ENCODE peak calls at places on chromosomes 6 and 20, in four cellular contexts. W is Panc1, S is upper lobe of left lung, T is DND-41. M is an unnamed sample.

GRCh38 chr20:25486377-25486776 is 78.9 kb downstream of the GINS1 start:
- DNase-seq in T (peak; percentile 97), W (no peak), S (peak; percentile 44), M (no peak)

GRCh38 chr20:33415948-33416347 is 14.6 kb upstream of the CDK5RAP1 start:
- DNase-seq in W (no peak), T (no peak), S (no peak), M (no peak)

GRCh38 chr6:8402546-8402945 is 32.8 kb downstream of the SLC35B3 start:
- DNase-seq in W (no peak), T (no peak), S (no peak), M (no peak)

GRCh38 chr6:106546322-106547052 is 82.8 kb downstream of the RTN4IP1 start:
- DNase-seq in S (no peak), W (peak; percentile 90), T (no peak), M (peak; percentile 67)

GRCh38 chr6:32133786-32134185 is 3.7 kb upstream of the FKBPL start:
- DNase-seq in S (no peak), W (no peak), T (no peak), M (no peak)

GRCh38 chr20:14444106-14444505 is 106.7 kb upstream of the FLRT3 start:
- DNase-seq in W (no peak), S (no peak), T (no peak), M (no peak)

GRCh38 chr6:6723316-6723715 is 134.8 kb downstream of the LY86 start:
- DNase-seq in W (no peak), S (no peak), T (no peak), M (no peak)

GRCh38 chr6:134813146-134813545 is 136.8 kb downstream of the ALDH8A1 start:
- DNase-seq in W (no peak), T (no peak), S (no peak), M (no peak)

GRCh38 chr20:50478162-50479036 is 31.8 kb upstream of the PTPN1 start:
- DNase-seq in S (peak; percentile 48), T (peak; percentile 77), W (no peak), M (no peak)

GRCh38 chr20:37897008-37897548 is 5.8 kb upstream of the VSTM2L start:
- DNase-seq in W (no peak), T (no peak), S (peak; percentile 28), M (no peak)

GRCh38 chr6:139858444-139858843 is 484.0 kb upstream of the CITED2 start:
- DNase-seq in S (no peak), W (no peak), T (no peak), M (no peak)

GRCh38 chr6:1789092-1789491 is 179.4 kb downstream of the FOXC1 start:
- DNase-seq in T (no peak), S (no peak), W (no peak), M (no peak)

GRCh38 chr20:24916412-24916811 is 32.7 kb upstream of the CST7 start:
- DNase-seq in S (no peak), W (no peak), T (no peak), M (no peak)

GRCh38 chr6:111685506-111685905 is 79.8 kb upstream of the TRAF3IP2 start:
- DNase-seq in T (no peak), S (no peak), W (no peak), M (no peak)

GRCh38 chr6:17381429-17382147 is 11.8 kb upstream of the CAP2 start:
- DNase-seq in W (no peak), S (no peak), T (no peak), M (no peak)

GRCh38 chr6:36678488-36679042 is at the start of gene CDKN1A:
- DNase-seq in W (no peak), S (peak; percentile 98), T (peak; percentile 79), M (peak; percentile 69)

GRCh38 chr20:53495357-53495756 is 98.3 kb downstream of the ZNF217 start:
- DNase-seq in T (no peak), S (no peak), W (no peak), M (no peak)

GRCh38 chr6:89675949-89676753 is 37.6 kb upstream of the LYRM2 start:
- DNase-seq in S (no peak), T (no peak), W (no peak), M (no peak)

GRCh38 chr6:165854061-165854862 is 191.2 kb upstream of the PDE10A start:
- DNase-seq in S (peak; percentile 69), T (no peak), W (no peak), M (no peak)

GRCh38 chr20:46299078-46299477 is 9.2 kb downstream of the CDH22 start:
- DNase-seq in W (no peak), T (no peak), S (no peak), M (no peak)

GRCh38 chr20:18001131-18001921 is 32.5 kb downstream of the MGME1 start:
- DNase-seq in T (no peak), W (no peak), S (no peak), M (no peak)

GRCh38 chr20:7155282-7155681 is 387.8 kb downstream of the BMP2 start:
- DNase-seq in W (no peak), T (no peak), S (no peak), M (no peak)

GRCh38 chr20:46970937-46971630 is 76.4 kb downstream of the EYA2 start:
- DNase-seq in S (no peak), T (no peak), W (peak; percentile 32), M (no peak)

GRCh38 chr20:62712606-62713005 is 4.0 kb downstream of the NTSR1 start:
- DNase-seq in T (no peak), W (no peak), S (peak; percentile 46), M (no peak)
- H3K27me3 ChIP-seq in T (peaks cover 8% of the 10 kb centered on the region), W (no peaks in the 10 kb centered on the region), S (peaks cover 10% of the 10 kb centered on the region), M (peaks cover 48% of the 10 kb centered on the region)

GRCh38 chr20:3541887-3542721 is 71.3 kb downstream of the ATRN start:
- DNase-seq in W (no peak), S (no peak), T (no peak), M (no peak)

GRCh38 chr20:3545401-3545925 is 74.6 kb downstream of the ATRN start:
- DNase-seq in W (no peak), S (no peak), T (no peak), M (no peak)

GRCh38 chr20:3547906-3548305 is 77.1 kb downstream of the ATRN start:
- DNase-seq in S (no peak), T (no peak), W (no peak), M (no peak)

GRCh38 chr20:3539708-3540107 is 68.9 kb downstream of the ATRN start:
- DNase-seq in S (no peak), T (no peak), W (no peak), M (no peak)

DNA sequence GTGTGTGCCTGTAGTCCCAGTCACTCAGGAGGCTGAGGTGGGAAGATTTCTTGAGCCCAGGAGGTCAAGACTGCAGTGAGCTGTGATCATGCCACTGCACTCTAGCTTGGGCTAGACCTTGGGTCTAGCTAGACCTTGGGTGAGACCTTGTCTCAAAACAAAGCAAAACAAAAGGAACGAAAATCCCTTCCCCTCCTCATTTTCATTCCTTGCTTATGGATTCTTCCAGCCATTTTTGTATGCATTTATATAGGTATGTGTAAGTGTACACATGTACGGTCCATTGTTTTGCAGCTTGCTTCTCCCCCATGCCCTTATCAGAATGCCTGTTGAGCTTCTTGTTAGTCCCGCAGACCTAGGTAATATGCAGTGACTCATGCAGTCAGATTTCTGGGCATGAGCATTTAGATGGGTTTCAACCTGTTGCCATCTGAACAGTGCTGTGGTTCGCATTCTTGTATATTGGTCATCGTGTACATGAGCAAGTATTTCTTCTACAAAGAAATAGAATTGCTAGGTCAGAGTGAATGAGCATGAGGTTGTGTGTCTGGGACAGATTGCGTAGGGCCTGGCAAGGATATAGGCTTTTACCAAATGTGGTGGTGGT is 73.2 kb downstream of the ATRN start:
- DNase-seq in T (no peak), S (no peak), W (no peak), M (peak; percentile 48)
- TF ChIP-seq CTCF in T (no peak), S (no peak), W (no peak), M (no peak)

DNA sequence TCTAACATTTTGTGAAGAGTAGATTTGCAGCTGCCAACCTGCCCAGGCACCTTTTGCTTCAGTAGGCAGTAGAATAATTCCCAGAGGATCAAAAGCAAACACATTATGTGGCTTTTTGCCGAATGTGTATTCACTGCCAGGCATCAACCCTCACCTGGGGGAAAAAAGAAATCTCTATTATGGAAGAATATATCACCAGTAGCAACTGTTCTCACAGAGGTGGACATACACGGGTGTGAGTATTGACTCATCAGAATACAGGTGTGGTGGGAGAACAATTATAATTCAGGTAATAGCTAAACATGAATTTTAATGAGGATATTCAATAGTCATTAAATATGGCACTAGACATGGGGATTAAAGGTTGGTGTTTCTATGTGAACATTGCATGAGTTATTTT is 910.7 kb downstream of the TFAP2A start:
- DNase-seq in S (no peak), T (no peak), W (no peak), M (no peak)
- H3K27me3 ChIP-seq in S (no peaks in the 10 kb centered on the region), T (no peaks in the 10 kb centered on the region), W (no peaks in the 10 kb centered on the region), M (no peaks in the 10 kb centered on the region)

DNA sequence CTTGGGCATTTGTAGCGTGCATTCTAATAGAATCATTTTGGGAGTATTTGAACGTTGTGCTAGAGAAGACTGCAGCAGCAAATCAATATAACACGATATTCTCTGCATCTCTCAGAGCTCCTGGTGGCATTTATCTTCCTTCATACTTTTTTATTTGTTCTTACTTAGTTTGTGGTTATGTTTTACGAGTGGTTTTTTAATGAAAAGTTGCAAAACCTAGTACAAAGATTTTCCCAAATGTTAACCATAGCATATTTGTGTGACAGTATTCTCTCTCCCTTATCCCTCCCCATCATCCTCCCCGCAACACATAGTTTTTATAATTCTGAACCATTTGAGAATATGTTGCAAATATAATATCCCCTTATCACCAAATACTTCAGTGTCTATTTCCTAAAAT is 50.4 kb downstream of the JARID2 start:
- DNase-seq in T (no peak), S (no peak), W (no peak), M (no peak)
- TF ChIP-seq CTCF in T (no peak), S (no peak), W (no peak), M (no peak)

DNA sequence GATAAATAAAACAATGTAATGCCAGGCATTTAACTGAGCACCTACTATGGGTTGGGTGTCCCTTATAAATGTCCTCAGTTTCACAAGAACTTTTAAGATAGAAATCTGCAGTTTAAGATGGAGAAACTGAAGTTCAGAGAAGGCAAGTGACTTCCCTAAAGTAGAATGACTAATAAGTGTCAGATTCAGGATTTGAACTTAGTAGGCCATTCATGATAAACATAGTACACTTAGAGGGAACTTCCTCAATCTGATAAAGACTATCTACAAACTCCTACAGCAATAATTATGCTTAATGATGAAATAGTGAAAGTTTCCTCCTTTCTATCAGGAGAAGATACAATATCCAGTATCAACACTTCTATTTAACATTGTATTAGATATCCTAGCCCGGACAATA is 43.9 kb downstream of the NCR2 start:
- DNase-seq in T (no peak), W (no peak), S (no peak), M (no peak)
- H3K27me3 ChIP-seq in T (no peaks in the 10 kb centered on the region), W (peaks cover 22% of the 10 kb centered on the region), S (no peaks in the 10 kb centered on the region), M (peaks cover 39% of the 10 kb centered on the region)

GRCh38 chr6:44265003-44265842 is at the start of gene NFKBIE:
- DNase-seq in T (peak; percentile 89), S (peak; percentile 99), W (no peak), M (peak; percentile 74)
- TF ChIP-seq CTCF in T (peak; percentile 76), S (no peak), W (peak; percentile 69), M (peak; percentile 31)

GRCh38 chr20:21106171-21106694 is at the start of gene LINC00237:
- DNase-seq in S (peak; percentile 68), W (no peak), T (no peak), M (no peak)

GRCh38 chr20:21103582-21104465 is 2.3 kb downstream of the LINC00237 start:
- DNase-seq in T (no peak), W (no peak), S (peak; percentile 41), M (no peak)

GRCh38 chr20:21104921-21105320 is 1.2 kb downstream of the LINC00237 start:
- DNase-seq in W (no peak), T (no peak), S (peak; percentile 36), M (no peak)

GRCh38 chr20:21104466-21104761 is 1.7 kb downstream of the LINC00237 start:
- DNase-seq in T (no peak), W (no peak), S (peak; percentile 29), M (no peak)

GRCh38 chr20:21105429-21106170 is 558 bp downstream of the LINC00237 start:
- DNase-seq in S (peak; percentile 74), W (no peak), T (no peak), M (no peak)
- H3K27me3 ChIP-seq in S (peaks cover 19% of the 10 kb centered on the region), W (peaks cover 2% of the 10 kb centered on the region), T (peaks cover 4% of the 10 kb centered on the region), M (peaks cover 69% of the 10 kb centered on the region)

M was measured in kidney epithelial cell.